ENCODE peak calls at places on chromosomes 13 and 19, in six cellular contexts. U is NCI-H774, S is T-helper 9 cell, N is hypothalamus, K is A549, Z is T-helper 1 cell. H is an unnamed sample.
A peak's percentile ranks its signal among the peaks of the same experiment; 100 is the strongest.

GRCh38 chr13:75186384-75186783 is 295.6 kb downstream of the TBC1D4 start:
- DNase-seq in U (no peak), S (no peak), N (no peak), K (no peak), Z (no peak), H (no peak)

GRCh38 chr13:101149735-101150380 is 266.4 kb downstream of the NALCN start:
- DNase-seq in U (no peak), S (no peak), N (no peak), K (peak; percentile 3), Z (no peak), H (no peak)

GRCh38 chr13:84032116-84032515 is 149.8 kb upstream of the SLITRK1 start:
- DNase-seq in U (no peak), S (no peak), N (no peak), K (no peak), Z (no peak), H (no peak)

GRCh38 chr13:114268344-114269280 is 12.8 kb upstream of the UPF3A start:
- DNase-seq in U (no peak), S (no peak), N (no peak), K (no peak), Z (no peak), H (no peak)

GRCh38 chr13:112567161-112567862 is 20.6 kb downstream of the TUBGCP3 start:
- DNase-seq in U (no peak), S (no peak), N (no peak), K (no peak), Z (no peak), H (no peak)

GRCh38 chr19:19627716-19628498 is at the start of gene LPAR2:
- DNase-seq in U (peak; percentile 69), S (peak; percentile 80), N (no peak), K (peak; percentile 35), Z (peak; percentile 74), H (no peak)

GRCh38 chr13:32039488-32040013 is 8.0 kb downstream of the FRY start:
- DNase-seq in U (no peak), S (no peak), N (no peak), K (no peak), Z (no peak), H (no peak)

GRCh38 chr19:18833141-18833476 is 1.4 kb downstream of the UPF1 start:
- DNase-seq in U (no peak), S (no peak), N (no peak), K (no peak), Z (no peak), H (no peak)

GRCh38 chr13:94548382-94549240 is 47.3 kb downstream of the TGDS start:
- DNase-seq in U (peak; percentile 53), S (no peak), N (peak; percentile 50), K (peak; percentile 43), Z (peak; percentile 22), H (peak; percentile 78)

GRCh38 chr19:56566904-56567273 is 379 bp upstream of the ZNF470 start:
- DNase-seq in U (peak; percentile 16), S (peak; percentile 2), N (peak; percentile 34), K (peak; percentile 33), Z (no peak), H (peak; percentile 71)

GRCh38 chr13:113243847-113244246 is 34.4 kb downstream of the CUL4A start:
- DNase-seq in U (no peak), S (no peak), N (no peak), K (no peak), Z (no peak), H (no peak)

GRCh38 chr13:80463673-80464352 is 122.9 kb upstream of the SPRY2 start:
- DNase-seq in U (no peak), S (no peak), N (no peak), K (no peak), Z (no peak), H (no peak)

GRCh38 chr19:35318679-35319448 is 10.1 kb upstream of the CD22 start:
- DNase-seq in U (no peak), S (no peak), N (peak; percentile 73), K (peak; percentile 84), Z (no peak), H (peak; percentile 73)

GRCh38 chr13:42392706-42393572 is 121.0 kb downstream of the AKAP11 start:
- DNase-seq in U (no peak), S (no peak), N (no peak), K (no peak), Z (no peak), H (no peak)

GRCh38 chr19:10256970-10257615 is 5.1 kb downstream of the MRPL4 start:
- DNase-seq in U (no peak), S (no peak), N (no peak), K (no peak), Z (no peak), H (no peak)

GRCh38 chr19:802888-803561 is 5.8 kb downstream of the PTBP1 start:
- DNase-seq in U (no peak), S (no peak), N (no peak), K (no peak), Z (no peak), H (no peak)

GRCh38 chr19:11861301-11861700 is 12.8 kb downstream of the ZNF439 start:
- DNase-seq in U (no peak), S (no peak), N (no peak), K (no peak), Z (no peak), H (no peak)

GRCh38 chr19:50896591-50897190 is 14.5 kb downstream of the KLK4 start:
- DNase-seq in U (peak; percentile 53), S (no peak), N (no peak), K (no peak), Z (no peak), H (no peak)

GRCh38 chr13:67228909-67229308 is 1.2 kb downstream of the PCDH9 start:
- DNase-seq in U (no peak), S (no peak), N (no peak), K (no peak), Z (no peak), H (no peak)

GRCh38 chr13:55576389-55576788 is 1564.3 kb upstream of the PRR20A start:
- DNase-seq in U (no peak), S (no peak), N (no peak), K (no peak), Z (no peak), H (no peak)

GRCh38 chr13:50384724-50385123 is 369.5 kb downstream of the KCNRG start:
- DNase-seq in U (no peak), S (no peak), N (no peak), K (no peak), Z (no peak), H (no peak)

GRCh38 chr13:103187621-103188020 is 121.4 kb upstream of the SLC10A2 start:
- DNase-seq in U (no peak), S (no peak), N (no peak), K (no peak), Z (no peak), H (no peak)

GRCh38 chr19:41957161-41957837 is 1.8 kb downstream of the RABAC1 start:
- DNase-seq in U (no peak), S (no peak), N (no peak), K (no peak), Z (no peak), H (no peak)

GRCh38 chr13:59358014-59358413 is 805.7 kb downstream of the DIAPH3 start:
- DNase-seq in U (no peak), S (no peak), N (no peak), K (no peak), Z (no peak), H (no peak)

GRCh38 chr19:40650749-40651305 is 39.6 kb downstream of the NUMBL start:
- DNase-seq in U (no peak), S (no peak), N (no peak), K (no peak), Z (no peak), H (peak; percentile 86)

GRCh38 chr19:39223703-39224279 is 19.7 kb upstream of the SYCN start:
- DNase-seq in U (no peak), S (no peak), N (no peak), K (peak; percentile 74), Z (no peak), H (no peak)

GRCh38 chr13:25190256-25190655 is 18.2 kb upstream of the AMER2 start:
- DNase-seq in U (no peak), S (no peak), N (no peak), K (no peak), Z (no peak), H (no peak)

GRCh38 chr19:46951236-46951986 is 68.2 kb upstream of the NPAS1 start:
- DNase-seq in U (no peak), S (no peak), N (no peak), K (peak; percentile 94), Z (no peak), H (no peak)

GRCh38 chr13:39144941-39145533 is 106.8 kb downstream of the NHLRC3 start:
- DNase-seq in U (no peak), S (no peak), N (peak; percentile 37), K (peak; percentile 25), Z (no peak), H (peak; percentile 77)

GRCh38 chr13:52851153-52851962 is 2.9 kb upstream of the PCDH8 start:
- DNase-seq in U (no peak), S (no peak), N (no peak), K (no peak), Z (no peak), H (no peak)

GRCh38 chr19:44611812-44612295 is 1.5 kb upstream of the IGSF23 start:
- DNase-seq in U (peak; percentile 97), S (no peak), N (no peak), K (no peak), Z (no peak), H (no peak)

GRCh38 chr19:20787766-20788165 is 11.7 kb downstream of the ZNF66 start:
- DNase-seq in U (no peak), S (no peak), N (no peak), K (no peak), Z (no peak), H (no peak)

GRCh38 chr13:96994030-96994848 is at the start of gene OXGR1:
- DNase-seq in U (no peak), S (no peak), N (no peak), K (no peak), Z (no peak), H (no peak)

GRCh38 chr19:1813837-1814217 is 1.8 kb upstream of the ATP8B3 start:
- DNase-seq in U (no peak), S (no peak), N (no peak), K (no peak), Z (no peak), H (no peak)

GRCh38 chr19:12665281-12665573 is 1.3 kb downstream of the MAN2B1 start:
- DNase-seq in U (no peak), S (no peak), N (peak; percentile 27), K (no peak), Z (peak; percentile 45), H (no peak)

GRCh38 chr19:46963093-46963734 is 56.4 kb upstream of the NPAS1 start:
- DNase-seq in U (no peak), S (no peak), N (no peak), K (no peak), Z (no peak), H (no peak)

GRCh38 chr19:19816679-19817078 is 4.9 kb downstream of the ZNF506 start:
- DNase-seq in U (no peak), S (no peak), N (no peak), K (no peak), Z (no peak), H (no peak)

GRCh38 chr13:33379597-33379996 is 94.0 kb upstream of the STARD13 start:
- DNase-seq in U (no peak), S (no peak), N (no peak), K (no peak), Z (no peak), H (no peak)

H was measured in sigmoid colon.